ENCODE peak calls at places on chromosomes 2 and 18, in five cellular contexts. F is psoas muscle, N is K562, C is tibial artery, Y is MM.1S. D is an unnamed sample.
A peak's percentile ranks its signal among the peaks of the same experiment; 100 is the strongest.

GRCh38 chr2:4091869-4092268 is 388.5 kb downstream of the DCDC2C start:
- DNase-seq in F (no peak), C (no peak), N (no peak), Y (no peak), D (no peak)

GRCh38 chr18:69008538-69008937 is 210.7 kb downstream of the CCDC102B start:
- DNase-seq in C (no peak), F (no peak), N (no peak), Y (no peak), D (no peak)

GRCh38 chr2:95158891-95159619 is 593 bp downstream of the ZNF514 start:
- DNase-seq in Y (no peak), F (peak; percentile 58), C (peak; percentile 40), N (peak; percentile 70), D (no peak)

GRCh38 chr2:79792097-79792496 is 279.2 kb downstream of the CTNNA2 start:
- DNase-seq in Y (no peak), C (no peak), N (no peak), F (no peak), D (no peak)

GRCh38 chr2:31694444-31694843 is 113.7 kb upstream of the SRD5A2 start:
- DNase-seq in N (peak; percentile 19), F (no peak), Y (peak; percentile 33), C (no peak), D (no peak)

GRCh38 chr2:170814551-170815245 is 2.0 kb upstream of the GAD1 start:
- DNase-seq in F (no peak), N (no peak), Y (no peak), C (no peak), D (no peak)

GRCh38 chr2:168758970-168759820 is 43.2 kb upstream of the NOSTRIN start:
- DNase-seq in N (peak; percentile 54), Y (peak; percentile 51), F (no peak), C (no peak), D (no peak)

GRCh38 chr2:88069117-88069516 is 1.5 kb downstream of the SMYD1 start:
- DNase-seq in C (no peak), Y (no peak), F (no peak), N (no peak), D (no peak)

GRCh38 chr2:176364578-176364977 is 95.3 kb downstream of the MTX2 start:
- DNase-seq in N (no peak), F (no peak), C (no peak), Y (no peak), D (no peak)

GRCh38 chr2:47520825-47521665 is 118.1 kb downstream of the MSH2 start:
- DNase-seq in Y (peak; percentile 73), C (no peak), N (no peak), F (peak; percentile 33), D (no peak)

GRCh38 chr2:14451312-14451711 is 181.2 kb upstream of the LRATD1 start:
- DNase-seq in F (no peak), C (no peak), N (no peak), Y (no peak), D (no peak)

GRCh38 chr2:46489430-46489829 is 10.1 kb downstream of the TMEM247 start:
- DNase-seq in C (no peak), N (no peak), F (no peak), Y (no peak), D (no peak)

GRCh38 chr18:13165636-13166423 is 52.7 kb upstream of the LDLRAD4 start:
- DNase-seq in F (no peak), N (no peak), C (no peak), Y (no peak), D (no peak)
- H3K4me3 ChIP-seq in F (no peak overlapping the region), N (no peak overlapping the region), C (no peak overlapping the region), Y (no peak overlapping the region), D (no peak overlapping the region)

GRCh38 chr2:160220545-160221009 is 20.5 kb upstream of the ITGB6 start:
- DNase-seq in Y (no peak), C (no peak), F (no peak), N (no peak), D (peak; percentile 92)
- TF ChIP-seq CTCF in Y (no peak), C (no peak), F (no peak), N (no peak), D (peak; percentile 63)

DNA sequence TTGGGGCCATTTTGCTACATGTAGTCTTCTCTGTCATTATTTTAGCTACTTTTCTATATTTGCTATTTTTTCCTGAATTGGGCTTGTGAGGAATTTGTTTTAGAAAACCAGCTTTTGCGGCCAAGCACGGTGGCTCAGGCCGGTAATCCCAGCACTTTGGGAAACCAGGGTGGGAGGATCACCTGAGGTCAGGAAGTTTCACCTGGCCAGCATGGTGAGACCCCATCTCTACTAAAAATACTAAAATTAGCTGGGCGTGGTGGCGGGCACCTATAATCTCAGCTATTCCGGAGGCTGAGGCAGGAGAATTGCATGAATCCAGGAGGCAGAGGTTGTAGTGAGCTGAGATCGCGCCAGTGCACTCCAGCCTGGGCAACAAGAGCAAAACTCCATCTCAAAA is 4.7 kb downstream of the SEPTIN2 start:
- DNase-seq in C (no peak), N (no peak), F (no peak), Y (no peak), D (no peak)
- H3K4me3 ChIP-seq in C (no peak overlapping the region), N (no peak overlapping the region), F (no peak overlapping the region), Y (no peak overlapping the region), D (no peak overlapping the region)

DNA sequence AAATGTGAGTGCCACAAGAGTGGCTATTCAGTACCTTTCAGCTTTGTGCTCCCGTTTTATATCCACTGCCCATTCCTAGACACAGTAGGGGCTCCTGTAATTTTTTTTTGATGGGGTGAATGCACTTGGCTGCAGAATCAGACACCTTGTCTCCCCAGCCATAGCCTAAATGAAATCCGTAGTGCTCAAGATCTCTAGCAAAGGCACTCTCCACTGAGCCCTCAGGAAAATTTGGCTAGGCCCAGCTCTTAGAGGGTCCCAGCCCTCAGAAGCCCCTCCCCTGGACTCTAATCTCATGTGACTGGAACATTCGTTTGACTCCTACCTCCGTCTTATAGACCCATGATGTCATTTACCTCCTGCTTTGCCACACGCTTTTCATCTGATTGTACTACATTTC is 323.9 kb downstream of the SMAD2 start:
- DNase-seq in Y (no peak), F (no peak), C (no peak), N (no peak), D (no peak)
- TF ChIP-seq CTCF in Y (no peak), F (no peak), C (no peak), N (no peak), D (no peak)

DNA sequence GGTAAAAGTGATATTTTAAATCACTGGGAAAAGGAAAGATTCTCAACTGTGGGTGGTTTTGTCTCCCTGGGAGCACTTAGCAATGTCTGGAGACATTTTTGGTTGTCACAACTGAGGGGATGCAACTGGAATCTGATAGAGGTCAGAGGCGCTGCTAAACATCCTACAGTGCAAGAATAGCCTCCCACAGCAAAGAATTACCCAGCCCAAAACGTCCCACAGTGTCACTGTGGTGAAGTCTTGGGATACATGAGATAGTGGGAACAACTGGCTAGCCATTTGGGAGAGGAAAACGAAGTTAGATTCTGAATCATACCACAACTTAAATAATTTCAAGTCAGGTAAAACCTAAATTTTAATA is 36.4 kb upstream of the NT5DC4 start:
- DNase-seq in Y (no peak), N (no peak), C (no peak), F (no peak), D (no peak)
- H3K4me3 ChIP-seq in Y (no peak overlapping the region), N (no peak overlapping the region), C (no peak overlapping the region), F (no peak overlapping the region), D (no peak overlapping the region)

DNA sequence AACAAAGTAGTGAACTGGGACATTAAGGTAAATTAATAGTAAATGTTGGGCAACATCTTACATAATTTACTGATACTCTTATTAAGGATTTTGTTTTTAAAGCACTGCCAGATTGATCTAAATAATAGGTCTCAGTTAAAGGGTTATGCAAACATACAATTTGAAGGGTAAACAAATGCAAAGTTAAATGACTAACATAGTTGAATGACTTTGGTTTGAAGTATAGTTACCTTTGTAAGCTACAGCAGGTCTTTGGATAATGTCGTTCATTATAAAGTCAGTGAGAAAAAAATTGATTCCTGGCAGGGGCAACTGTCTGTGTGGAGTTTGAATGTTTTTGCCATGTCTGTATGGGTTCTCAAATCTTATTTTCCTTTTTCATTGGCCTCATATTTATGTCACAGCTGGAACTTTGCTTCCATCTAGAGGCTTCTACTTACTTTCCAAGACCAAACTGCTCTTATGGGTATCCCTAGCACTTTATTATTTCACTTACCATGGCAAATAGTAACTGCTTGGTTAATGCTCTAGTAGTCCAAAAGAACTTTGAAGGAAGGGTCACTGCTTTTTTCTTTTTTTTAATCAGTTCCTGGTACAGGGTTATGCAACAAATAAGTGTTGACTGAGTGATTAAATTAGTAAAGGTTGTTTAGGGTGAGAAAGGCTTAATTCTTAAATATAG is 107.8 kb downstream of the NBEAL1 start:
- DNase-seq in N (no peak), C (no peak), F (no peak), Y (no peak), D (no peak)
- TF ChIP-seq CTCF in N (no peak), C (no peak), F (no peak), Y (no peak), D (peak; percentile 40)

GRCh38 chr2:219306047-219306446 is 3.2 kb downstream of the PTPRN start:
- DNase-seq in F (no peak), C (no peak), Y (no peak), N (no peak), D (no peak)

GRCh38 chr2:219304223-219304622 is 5.0 kb downstream of the PTPRN start:
- DNase-seq in Y (no peak), F (no peak), N (no peak), C (no peak), D (no peak)

GRCh38 chr2:219302412-219302968 is 6.7 kb downstream of the PTPRN start:
- DNase-seq in N (no peak), Y (no peak), F (no peak), C (no peak), D (no peak)

GRCh38 chr2:219309278-219309677 is at the start of gene PTPRN:
- DNase-seq in C (no peak), F (no peak), Y (no peak), N (no peak), D (no peak)

DNA sequence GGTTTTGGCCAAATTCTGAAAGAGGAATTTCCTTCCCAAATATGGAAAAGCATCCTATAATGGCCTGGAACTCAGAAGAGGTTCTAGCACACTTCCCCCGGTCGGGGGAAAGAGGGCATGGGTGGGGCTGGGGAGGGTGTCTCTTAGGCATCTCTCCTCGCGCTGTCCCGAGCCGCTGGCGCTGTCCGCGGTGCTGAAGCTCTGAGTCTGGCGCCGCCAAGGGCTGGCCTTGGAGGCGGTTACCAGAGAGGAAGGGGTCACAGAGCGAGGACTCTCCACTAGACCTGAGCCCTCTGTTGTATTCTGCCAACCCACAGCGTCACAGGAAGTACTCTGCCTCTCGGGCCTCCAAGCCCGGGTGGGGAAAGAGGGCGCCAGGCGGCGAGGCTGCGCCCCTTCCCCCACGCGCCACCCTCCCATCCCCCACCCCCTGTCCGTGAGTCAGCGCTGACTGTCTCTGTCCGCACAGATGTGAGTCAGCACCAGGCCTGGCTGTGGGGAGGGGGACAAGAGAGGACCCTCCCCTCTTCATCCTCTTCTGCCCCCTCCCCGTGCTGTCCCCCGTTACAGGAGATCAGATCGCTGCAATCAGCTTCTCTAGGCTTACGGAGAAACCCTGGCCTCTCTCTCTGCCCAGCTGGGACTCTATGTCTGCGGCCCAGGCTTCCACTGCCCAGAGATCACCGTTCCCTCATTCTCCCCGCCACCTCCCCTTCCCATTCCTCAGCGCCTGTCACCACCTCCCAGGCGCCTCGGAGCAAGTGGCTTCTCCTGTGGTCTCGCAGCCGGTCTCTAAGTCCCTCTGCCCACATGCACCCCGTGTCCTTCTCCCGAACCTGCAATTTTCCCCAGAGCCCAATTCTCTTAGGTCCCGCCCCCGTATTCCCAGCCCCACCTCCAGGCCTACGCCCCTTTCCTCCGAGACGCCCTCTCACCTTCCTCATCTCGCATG is 783 bp downstream of the PTPRN start:
- DNase-seq in N (peak; percentile 80), F (peak; percentile 71), Y (peak; percentile 64), C (no peak), D (peak; percentile 73)
- H3K4me3 ChIP-seq in N (peak overlapping the region; percentile 22), F (no peak overlapping the region), Y (no peak overlapping the region), C (no peak overlapping the region), D (peak overlapping the region; percentile 14)

D was measured in RWPE2.